ENCODE peak calls at places on chromosomes 7 and 10, in eight cellular contexts. O is hippocampal formation, C is progenitor cell of endocrine pancreas, I is AG20443, D is cortex of kidney, Q is ELF-1, U is GM13977, L is NCI-H345. A is an unnamed sample.

GRCh38 chr10:107163086-107163880 is 1.2 kb downstream of the SORCS1 start:
- DNase-seq in O (no peak), C (no peak), I (no peak), D (no peak), Q (no peak), U (no peak), L (no peak), A (no peak)

GRCh38 chr7:20306499-20306946 is 24.2 kb upstream of the ITGB8 start:
- DNase-seq in O (no peak), C (no peak), I (no peak), D (no peak), Q (peak; percentile 64), U (no peak), L (no peak), A (no peak)

GRCh38 chr10:55742487-55742886 is 618.6 kb downstream of the ZWINT start:
- DNase-seq in O (no peak), C (no peak), I (no peak), D (no peak), Q (no peak), U (no peak), L (no peak), A (no peak)

GRCh38 chr10:21020545-21020944 is 123.4 kb upstream of the NEBL start:
- DNase-seq in O (no peak), C (no peak), I (no peak), D (no peak), Q (peak; percentile 36), U (peak; percentile 17), L (no peak), A (no peak)

GRCh38 chr7:156773966-156774365 is 119.0 kb downstream of the LMBR1 start:
- DNase-seq in O (no peak), C (no peak), I (no peak), D (no peak), Q (no peak), U (no peak), L (no peak), A (peak; percentile 30)

GRCh38 chr10:130930821-130931220 is 380.7 kb downstream of the TCERG1L start:
- DNase-seq in O (no peak), C (no peak), I (no peak), D (no peak), Q (no peak), U (no peak), L (no peak), A (no peak)

GRCh38 chr7:149048805-149049204 is 20.5 kb upstream of the PDIA4 start:
- DNase-seq in O (no peak), C (no peak), I (no peak), D (no peak), Q (no peak), U (no peak), L (no peak), A (no peak)

GRCh38 chr10:110326351-110327032 is 21.8 kb upstream of the SMNDC1 start:
- DNase-seq in O (no peak), C (no peak), I (peak; percentile 53), D (no peak), Q (no peak), U (peak; percentile 62), L (no peak), A (peak; percentile 74)

GRCh38 chr7:80623465-80624252 is 14.8 kb upstream of the CD36 start:
- DNase-seq in O (no peak), C (no peak), I (no peak), D (no peak), Q (peak; percentile 23), U (no peak), L (no peak), A (no peak)

GRCh38 chr10:13758302-13758701 is 171.5 kb downstream of the PRPF18 start:
- DNase-seq in O (no peak), C (no peak), I (no peak), D (no peak), Q (peak; percentile 43), U (no peak), L (no peak), A (no peak)

GRCh38 chr7:35035511-35035921 is 1.8 kb downstream of the DPY19L1 start:
- DNase-seq in O (no peak), C (no peak), I (no peak), D (no peak), Q (peak; percentile 64), U (peak; percentile 69), L (peak; percentile 82), A (no peak)

GRCh38 chr10:97407211-97407951 is 6.2 kb upstream of the RRP12 start:
- DNase-seq in O (peak; percentile 36), C (peak; percentile 23), I (peak; percentile 84), D (no peak), Q (peak; percentile 92), U (peak; percentile 74), L (peak; percentile 62), A (peak; percentile 39)

GRCh38 chr10:123878666-123879311 is 12.8 kb downstream of the CPXM2 start:
- DNase-seq in O (no peak), C (no peak), I (peak; percentile 40), D (no peak), Q (no peak), U (no peak), L (no peak), A (peak; percentile 50)

GRCh38 chr7:41189866-41190265 is 513.0 kb downstream of the INHBA start:
- DNase-seq in O (no peak), C (no peak), I (peak; percentile 64), D (no peak), Q (no peak), U (no peak), L (no peak), A (peak; percentile 74)

GRCh38 chr10:3500408-3500856 is 284.6 kb downstream of the KLF6 start:
- DNase-seq in O (peak; percentile 58), C (no peak), I (peak; percentile 94), D (no peak), Q (peak; percentile 93), U (no peak), L (no peak), A (peak; percentile 62)

GRCh38 chr7:131827421-131827820 is 271.0 kb upstream of the PODXL start:
- DNase-seq in O (no peak), C (no peak), I (no peak), D (no peak), Q (no peak), U (no peak), L (no peak), A (no peak)